ENCODE peak calls at places on chromosome 19, in four cellular contexts. O is NCI-H1417, G is fibroblast of gingiva, T is gastrocnemius medialis. Y is an unnamed sample.

GRCh38 chr19:5522106-5522505 is 45.6 kb downstream of the TINCR start:
- DNase-seq in O (no peak), G (no peak), T (no peak), Y (no peak)

GRCh38 chr19:52722062-52723005 is 12.5 kb downstream of the ZNF611 start:
- DNase-seq in O (no peak), G (peak), T (no peak), Y (no peak)

GRCh38 chr19:41194157-41194552 is 1.1 kb downstream of the CYP2S1 start:
- DNase-seq in O (no peak), G (no peak), T (no peak), Y (no peak)

GRCh38 chr19:2412449-2412848 is 14.9 kb downstream of the TIMM13 start:
- DNase-seq in O (no peak), G (no peak), T (no peak), Y (no peak)

GRCh38 chr19:46287585-46287984 is 9.3 kb upstream of the HIF3A start:
- DNase-seq in O (peak), G (no peak), T (no peak), Y (no peak)

GRCh38 chr19:44904426-44904994 is 1.1 kb upstream of the APOE start:
- DNase-seq in O (peak), G (no peak), T (no peak), Y (no peak)

GRCh38 chr19:5092444-5092843 is 123.5 kb downstream of the KDM4B start:
- DNase-seq in O (no peak), G (no peak), T (no peak), Y (no peak)

GRCh38 chr19:4764290-4764660 is 27.3 kb upstream of the FEM1A start:
- DNase-seq in O (no peak), G (no peak), T (no peak), Y (no peak)

GRCh38 chr19:54152878-54153524 is 6.5 kb downstream of the LENG1 start:
- DNase-seq in O (no peak), G (no peak), T (no peak), Y (no peak)

GRCh38 chr19:35828694-35829301 is 16.2 kb upstream of the PRODH2 start:
- DNase-seq in O (no peak), G (peak), T (no peak), Y (no peak)

GRCh38 chr19:28701491-28701890 is 511.5 kb downstream of the UQCRFS1 start:
- DNase-seq in O (no peak), G (no peak), T (no peak), Y (no peak)

GRCh38 chr19:23509686-23510450 is 114.6 kb upstream of the ZNF91 start:
- DNase-seq in O (peak), G (no peak), T (no peak), Y (no peak)

GRCh38 chr19:55319786-55320185 is 5.4 kb downstream of the TMEM150B start:
- DNase-seq in O (no peak), G (no peak), T (no peak), Y (no peak)

GRCh38 chr19:37867831-37868230 is 38.6 kb downstream of the WDR87 start:
- DNase-seq in O (no peak), G (peak), T (no peak), Y (no peak)

GRCh38 chr19:48720251-48720612 is 707 bp upstream of the MAMSTR start:
- DNase-seq in O (no peak), G (no peak), T (peak), Y (no peak)

Y was measured in NCI-H1105 treated with DMSO at 0.1 percent for 48 hours.